ENCODE peak calls at places on chromosomes 12 and 14, in seven cellular contexts. S is activated T-cell treated with anti-CD3 and anti-CD28 coated beads for 4 hours; A is AG09309; F is SHP77; O is HEK293T; X is stimulated activated CD8-positive, alpha-beta memory T cell treated with anti-CD3 and anti-CD28 coated beads, Interleukin-7, amount 100 ng/mL, for 4 hours; R is GM06990. G is an unnamed sample.

GRCh38 chr14:96027356-96028335 is 11.5 kb upstream of the C14orf132 start:
- DNase-seq in S (no peak), F (no peak), O (no peak), X (no peak), A (no peak), R (no peak), G (no peak)

GRCh38 chr12:104643921-104644669 is 187.3 kb downstream of the CHST11 start:
- DNase-seq in A (no peak), O (no peak), X (no peak), R (peak), S (no peak), F (peak), G (no peak)

GRCh38 chr12:20097561-20097960 is 270.8 kb upstream of the PDE3A start:
- DNase-seq in F (no peak), R (peak), S (no peak), X (no peak), A (peak), O (no peak), G (no peak)

GRCh38 chr12:90940872-90941499 is 14.0 kb downstream of the CCER1 start:
- DNase-seq in X (no peak), O (peak), S (no peak), R (no peak), A (peak), F (peak), G (no peak)

GRCh38 chr12:6688543-6688999 is 604 bp downstream of the ZNF384 start:
- DNase-seq in X (no peak), F (peak), O (no peak), A (no peak), S (peak), R (no peak), G (peak)

GRCh38 chr12:122726056-122726558 is 4.5 kb downstream of the HCAR1 start:
- DNase-seq in R (peak), A (no peak), S (peak), X (no peak), F (no peak), O (no peak), G (no peak)

GRCh38 chr14:89899917-89900680 is 54.4 kb downstream of the EFCAB11 start:
- DNase-seq in A (no peak), F (no peak), R (no peak), O (peak), S (no peak), X (no peak), G (no peak)

GRCh38 chr12:120252071-120252906 is 13.2 kb downstream of the PXN start:
- DNase-seq in S (peak), F (no peak), R (no peak), X (peak), O (no peak), A (no peak), G (no peak)

GRCh38 chr14:43147480-43147879 is 1359.6 kb downstream of the FSCB start:
- DNase-seq in S (no peak), O (no peak), F (no peak), R (no peak), A (no peak), X (no peak), G (no peak)

GRCh38 chr12:131112690-131113290 is 159.1 kb downstream of the ADGRD1 start:
- DNase-seq in R (no peak), A (no peak), S (no peak), X (no peak), F (no peak), O (no peak), G (peak)

GRCh38 chr14:88599761-88600439 is 37.1 kb downstream of the ZC3H14 start:
- DNase-seq in R (peak), S (no peak), F (no peak), X (no peak), O (no peak), A (no peak), G (no peak)

GRCh38 chr14:104647467-104648063 is 41.9 kb upstream of the INF2 start:
- DNase-seq in S (no peak), X (no peak), O (no peak), R (no peak), F (no peak), A (no peak), G (no peak)

GRCh38 chr12:19710811-19711793 is 271.8 kb downstream of the AEBP2 start:
- DNase-seq in R (no peak), A (no peak), F (no peak), S (no peak), X (no peak), O (no peak), G (no peak)

GRCh38 chr14:79764288-79764687 is 447.0 kb downstream of the DIO2 start:
- DNase-seq in R (no peak), X (no peak), O (no peak), F (no peak), S (no peak), A (no peak), G (no peak)

GRCh38 chr14:71803539-71804260 is 128.5 kb upstream of the RGS6 start:
- DNase-seq in X (no peak), O (no peak), F (no peak), A (no peak), S (no peak), R (no peak), G (no peak)

GRCh38 chr12:108371801-108372344 is 32.8 kb upstream of the CMKLR1 start:
- DNase-seq in R (no peak), S (no peak), O (no peak), F (no peak), X (no peak), A (peak), G (no peak)